ENCODE peak calls at places on chromosomes 3 and 15, in eight cellular contexts. I is IMR-90, X is prostate gland, L is transverse colon, C is HCT116, P is K562, S is endothelial cell of umbilical vein, U is tibial artery. A is an unnamed sample. For H3K4me1, the result is how much of the 10 kb centered on the place peaks cover.

GRCh38 chr3:141114816-141115458 is 63.8 kb downstream of the SPSB4 start:
- DNase-seq in I (no peak), X (no peak), L (no peak), C (peak), P (peak), S (no peak), U (no peak), A (no peak)

GRCh38 chr15:63735449-63735848 is 98.3 kb downstream of the HERC1 start:
- DNase-seq in I (no peak), X (no peak), L (no peak), C (no peak), P (no peak), S (no peak), U (no peak), A (no peak)

GRCh38 chr3:14377838-14378169 is 24.6 kb upstream of the SLC6A6 start:
- DNase-seq in I (no peak), X (no peak), L (peak), C (no peak), P (no peak), S (no peak), U (no peak), A (no peak)

GRCh38 chr3:193819117-193819978 is 226.3 kb downstream of the OPA1 start:
- DNase-seq in I (no peak), X (no peak), L (no peak), C (no peak), P (no peak), S (no peak), U (no peak), A (no peak)

GRCh38 chr3:192514081-192514753 is 213.1 kb downstream of the FGF12 start:
- DNase-seq in I (no peak), X (no peak), L (no peak), C (no peak), P (peak), S (peak), U (no peak), A (no peak)

GRCh38 chr15:35308802-35309201 is 223.7 kb upstream of the NANOGP8 start:
- DNase-seq in I (peak), X (peak), L (peak), C (no peak), P (no peak), S (peak), U (no peak), A (no peak)

GRCh38 chr3:99630815-99631214 is 7.6 kb upstream of the COL8A1 start:
- DNase-seq in I (no peak), X (no peak), L (no peak), C (no peak), P (no peak), S (no peak), U (no peak), A (no peak)

GRCh38 chr15:73978896-73979295 is 13.2 kb downstream of the STOML1 start:
- DNase-seq in I (no peak), X (no peak), L (no peak), C (no peak), P (no peak), S (no peak), U (no peak), A (no peak)

GRCh38 chr15:66628976-66629723 is 63.4 kb upstream of the LCTL start:
- DNase-seq in I (no peak), X (no peak), L (no peak), C (no peak), P (peak), S (no peak), U (no peak), A (no peak)

GRCh38 chr3:61733000-61733399 is 171.6 kb downstream of the PTPRG start:
- DNase-seq in I (no peak), X (no peak), L (no peak), C (no peak), P (no peak), S (no peak), U (no peak), A (no peak)

GRCh38 chr15:30978328-30978727 is 13.1 kb downstream of the MTMR10 start:
- DNase-seq in I (no peak), X (no peak), L (no peak), C (no peak), P (peak), S (no peak), U (no peak), A (no peak)

GRCh38 chr15:59567369-59567768 is 44.2 kb upstream of the GCNT3 start:
- DNase-seq in I (no peak), X (no peak), L (peak), C (no peak), P (no peak), S (no peak), U (no peak), A (no peak)
- H3K27ac ChIP-seq in I (no peak), X (no peak), L (peak), C (no peak), P (no peak), S (no peak), U (no peak), A (no peak)

DNA sequence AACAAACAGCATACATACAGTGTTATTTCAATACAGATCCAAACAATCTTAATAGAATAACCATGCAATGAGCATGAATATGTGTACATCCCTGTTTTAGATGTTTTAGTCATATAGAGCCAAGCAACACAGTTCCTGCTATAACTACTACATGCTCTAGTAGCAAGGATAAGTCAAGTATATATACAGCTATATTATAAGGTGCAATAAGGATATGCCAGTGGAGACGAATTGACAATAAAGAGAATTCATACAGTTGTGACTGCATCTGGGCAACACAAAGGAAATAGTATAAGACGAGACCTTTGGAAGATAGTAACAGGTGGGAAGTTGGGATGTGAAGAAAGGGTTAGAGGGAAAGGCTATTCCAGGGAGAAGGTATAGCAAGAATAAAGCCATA is 103.4 kb downstream of the TPRG1 start:
- DNase-seq in I (no peak), X (no peak), L (no peak), C (no peak), P (no peak), S (no peak), U (no peak), A (no peak)
- H3K4me1 ChIP-seq in I (under half), X (under half), L (under half), C (under half), P (under half), S (under half), U (under half), A (under half)

DNA sequence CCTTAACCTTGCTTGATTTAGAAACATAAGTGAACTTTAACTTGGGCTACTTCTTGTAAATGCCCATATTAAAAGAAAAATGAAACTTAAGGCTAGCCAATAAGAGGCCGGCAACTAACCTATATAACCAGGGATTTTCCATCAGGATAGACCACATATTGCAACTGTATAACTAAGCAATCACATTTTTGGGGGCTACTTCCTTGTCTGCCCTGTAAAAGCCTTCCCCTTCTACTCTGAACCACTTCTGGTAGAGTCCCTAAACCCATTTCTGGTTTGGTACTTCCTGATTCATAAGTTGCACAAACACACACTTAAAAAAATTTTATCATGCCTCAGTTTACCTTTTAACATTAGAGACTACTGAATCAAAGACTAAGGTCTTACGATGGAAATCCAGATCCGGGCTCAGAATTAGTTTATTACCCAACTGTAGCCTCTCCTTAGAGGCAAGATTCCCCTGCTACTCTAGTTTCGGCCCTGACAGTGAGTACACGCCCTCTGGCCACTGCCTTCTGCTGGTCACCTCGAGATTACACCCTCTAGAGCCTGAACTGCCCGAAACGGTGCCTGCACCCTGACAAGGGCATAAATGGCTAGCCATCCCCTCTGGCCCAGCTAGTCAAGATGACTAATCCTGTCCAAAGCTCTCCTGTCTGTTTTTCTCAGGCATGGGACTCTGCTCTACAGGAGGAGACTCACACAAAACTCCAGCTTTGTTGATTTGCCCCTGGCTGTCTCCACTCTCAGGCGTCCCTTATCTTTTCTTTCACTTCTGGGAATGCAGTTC is 150.7 kb upstream of the UBE2E2 start:
- DNase-seq in I (no peak), X (no peak), L (no peak), C (peak), P (no peak), S (no peak), U (no peak), A (no peak)
- TF ChIP-seq CTCF in I (no peak), X (no peak), L (no peak), C (no peak), P (no peak), S (no peak), U (no peak), A (no peak)

DNA sequence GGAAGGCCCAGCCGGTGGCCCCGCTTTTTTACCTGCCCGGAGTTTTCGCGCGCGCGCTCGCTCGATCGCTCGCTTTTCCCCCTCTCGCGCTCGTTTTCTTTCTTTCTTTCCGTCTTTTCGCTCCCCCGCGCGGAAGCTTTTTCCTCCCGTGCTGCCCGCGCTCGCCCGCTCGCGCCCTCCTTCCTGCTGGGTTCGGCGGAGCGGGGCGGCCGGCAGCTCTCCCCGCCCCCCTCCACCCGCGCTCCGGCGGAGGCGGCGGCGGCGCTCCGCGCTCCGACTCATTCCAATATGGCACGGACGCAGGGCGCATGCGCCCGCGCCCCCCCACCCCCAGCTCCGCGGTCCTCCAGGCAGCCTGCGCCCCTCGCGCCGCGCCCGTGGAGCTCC is at the start of gene SFMBT1:
- DNase-seq in I (peak), X (peak), L (peak), C (no peak), P (peak), S (peak), U (peak), A (no peak)
- H3K27ac ChIP-seq in I (peak), X (peak), L (peak), C (peak), P (peak), S (peak), U (peak), A (peak)

GRCh38 chr3:156749244-156749643 is 74.9 kb downstream of the TIPARP start:
- DNase-seq in I (peak), X (no peak), L (no peak), C (no peak), P (no peak), S (no peak), U (no peak), A (no peak)
- H3K4me1 ChIP-seq in I (under half), X (under half), L (under half), C (under half), P (under half), S (under half), U (under half), A (under half)

DNA sequence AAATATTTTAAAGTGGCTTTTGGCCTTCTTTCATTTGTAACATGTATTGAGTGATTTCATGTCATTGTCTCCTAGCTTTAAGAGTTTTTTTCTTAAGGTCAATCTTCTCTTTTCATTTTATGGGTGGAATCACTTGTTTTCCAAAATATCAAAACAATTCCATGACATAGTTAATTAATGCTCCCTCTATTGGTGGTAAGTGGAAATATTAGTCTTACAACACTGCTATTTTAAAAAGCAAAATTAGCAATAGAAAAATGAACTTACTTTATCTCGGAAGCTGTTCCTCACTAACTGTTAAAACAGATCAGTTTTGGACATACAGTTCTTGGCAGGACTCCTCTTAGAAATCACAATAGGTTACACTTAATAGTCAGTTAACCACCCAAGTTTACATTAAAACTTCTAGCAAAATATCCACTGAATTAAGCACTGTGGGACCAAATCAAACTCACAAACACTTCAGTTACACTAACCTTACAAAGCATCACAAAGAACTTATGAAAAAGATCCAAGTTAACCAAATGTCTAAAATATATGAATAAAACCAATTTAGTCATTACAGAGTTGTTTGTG is 42.4 kb downstream of the TIGIT start:
- DNase-seq in I (peak), X (no peak), L (no peak), C (no peak), P (no peak), S (peak), U (no peak), A (no peak)
- TF ChIP-seq CTCF in I (peak), X (no peak), L (peak), C (no peak), P (no peak), S (peak), U (no peak), A (peak)

DNA sequence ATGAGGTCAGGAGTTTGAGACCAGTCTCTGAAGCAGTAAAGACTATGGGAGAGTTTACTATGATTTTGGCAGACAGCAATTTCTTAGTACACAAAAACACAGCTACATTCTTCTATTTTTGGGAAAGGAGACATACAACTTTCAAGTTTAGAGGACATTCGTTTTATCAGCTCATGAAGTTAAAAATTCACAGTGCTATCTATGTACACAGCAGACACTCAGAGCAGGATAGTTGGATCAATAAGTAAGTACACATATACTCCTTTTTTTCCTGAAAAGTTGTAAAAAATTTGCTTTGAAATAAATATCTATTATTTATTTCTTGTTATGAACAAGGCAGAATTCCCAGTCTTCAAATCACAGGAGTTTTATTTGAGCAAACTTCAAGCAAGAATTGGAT is 159.7 kb downstream of the SERPINI1 start:
- DNase-seq in I (no peak), X (no peak), L (no peak), C (no peak), P (no peak), S (no peak), U (no peak), A (no peak)
- H3K27ac ChIP-seq in I (no peak), X (no peak), L (no peak), C (no peak), P (no peak), S (no peak), U (no peak), A (no peak)

DNA sequence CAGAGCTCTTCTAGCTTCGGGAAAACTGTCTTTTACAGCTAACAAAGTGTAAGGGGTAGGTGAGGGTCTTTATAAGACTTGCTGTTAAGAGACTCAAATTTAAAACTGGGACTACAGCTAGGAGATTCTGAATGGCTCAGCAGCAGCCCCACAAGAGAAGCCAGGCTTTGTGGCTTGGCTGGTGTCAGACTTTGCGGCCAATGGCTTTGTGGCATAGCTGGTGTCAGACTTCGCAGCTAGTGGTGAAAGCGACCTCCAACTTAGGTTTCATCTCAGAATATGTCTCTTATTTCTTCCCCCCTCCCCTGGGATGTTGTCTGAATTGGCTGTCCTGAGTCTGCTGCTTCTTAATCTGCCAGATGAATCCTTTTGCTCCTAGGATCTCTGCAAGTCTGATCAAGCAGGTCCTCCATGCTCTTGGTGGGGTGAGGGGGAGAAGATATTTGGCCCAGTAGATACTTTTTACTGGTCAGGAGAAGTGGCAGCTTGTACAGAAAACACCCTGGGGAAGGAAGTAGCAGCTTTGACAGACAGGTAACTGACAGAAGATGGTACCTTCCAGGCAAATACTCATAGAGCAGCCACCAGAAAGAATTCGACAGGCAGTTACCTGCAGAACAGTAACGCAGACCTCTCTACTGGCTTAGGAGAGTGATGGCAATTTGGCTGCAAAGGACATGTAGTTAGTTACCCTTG is 8.4 kb downstream of the BOC start:
- DNase-seq in I (no peak), X (no peak), L (no peak), C (no peak), P (no peak), S (no peak), U (no peak), A (no peak)
- H3K4me1 ChIP-seq in I (under half), X (under half), L (under half), C (under half), P (under half), S (under half), U (under half), A (under half)

DNA sequence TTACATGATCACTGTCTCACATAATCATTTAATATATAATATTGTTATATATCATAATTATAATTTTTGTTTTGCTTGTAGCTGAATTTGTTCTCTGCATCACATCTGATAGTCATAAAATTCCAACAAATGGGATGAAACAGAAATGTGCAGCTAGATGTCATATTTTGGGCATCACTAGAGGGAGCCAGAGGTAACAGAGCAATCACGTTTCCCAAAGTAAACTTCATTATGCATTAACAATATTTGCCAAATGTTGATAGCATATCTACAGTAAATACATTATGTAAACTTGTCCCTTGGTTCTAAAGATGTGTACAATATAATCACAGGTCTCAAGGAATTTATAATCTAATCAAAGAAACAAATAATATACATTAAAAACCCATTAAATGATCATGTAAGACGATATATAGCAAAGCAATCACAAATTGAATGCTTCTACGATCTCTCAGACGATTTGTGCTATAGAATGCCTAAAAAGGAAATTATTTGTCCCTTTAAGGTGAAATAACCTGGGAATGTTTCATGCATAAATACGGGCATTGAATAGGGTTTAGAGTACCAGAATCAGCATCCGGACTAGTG is 234.2 kb upstream of the MCTP2 start:
- DNase-seq in I (peak), X (no peak), L (no peak), C (peak), P (no peak), S (peak), U (no peak), A (no peak)
- TF ChIP-seq CTCF in I (peak), X (peak), L (peak), C (peak), P (peak), S (peak), U (peak), A (peak)

DNA sequence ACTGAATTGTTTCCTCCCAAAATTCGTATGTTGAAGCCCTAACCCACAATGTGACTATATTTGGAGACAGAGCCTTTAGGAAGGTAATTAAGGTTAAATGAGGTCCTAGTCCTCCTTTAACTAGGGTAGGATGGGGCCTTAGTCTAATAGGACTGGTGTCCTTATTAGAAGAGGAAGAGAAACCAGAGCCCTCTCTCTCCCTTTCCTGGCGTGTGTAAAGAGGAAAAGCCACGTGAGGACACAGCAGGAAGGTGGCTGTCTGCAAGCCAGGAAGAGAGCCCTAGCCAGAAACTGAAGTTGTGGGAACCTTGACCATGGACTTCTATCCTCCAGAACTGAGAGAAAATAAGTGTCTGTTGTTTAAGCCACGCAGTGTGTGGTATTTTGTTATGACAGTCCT is 94.3 kb downstream of the OXNAD1 start:
- DNase-seq in I (no peak), X (no peak), L (no peak), C (no peak), P (no peak), S (peak), U (no peak), A (no peak)
- H3K27ac ChIP-seq in I (no peak), X (no peak), L (no peak), C (no peak), P (no peak), S (no peak), U (no peak), A (no peak)